ENCODE peak calls at places on chromosomes 2 and 18, in seven cellular contexts. One of them, this sample, is unnamed.

GRCh38 chr18:44793685-44794084 is 113.0 kb downstream of the SETBP1 start:
- DNase-seq in breast epithelium: no peak
- DNase-seq in prostate gland: no peak
- DNase-seq in stomach: no peak
- DNase-seq in ovary: no peak
- DNase-seq in NB4: no peak
- DNase-seq in IMR-90: no peak
- DNase-seq in this sample: no peak

GRCh38 chr2:210458395-210458794 is 18.2 kb downstream of the LANCL1 start:
- DNase-seq in breast epithelium: no peak
- DNase-seq in prostate gland: no peak
- DNase-seq in stomach: no peak
- DNase-seq in ovary: no peak
- DNase-seq in NB4: no peak
- DNase-seq in IMR-90: no peak
- DNase-seq in this sample: no peak

GRCh38 chr2:209334188-209335017 is 89.4 kb upstream of the MAP2 start:
- DNase-seq in breast epithelium: no peak
- DNase-seq in prostate gland: peak
- DNase-seq in stomach: peak
- DNase-seq in ovary: peak
- DNase-seq in NB4: peak
- DNase-seq in IMR-90: peak
- DNase-seq in this sample: peak

GRCh38 chr18:63157293-63158011 is 162.1 kb downstream of the BCL2 start:
- DNase-seq in breast epithelium: no peak
- DNase-seq in prostate gland: no peak
- DNase-seq in stomach: no peak
- DNase-seq in ovary: no peak
- DNase-seq in NB4: no peak
- DNase-seq in IMR-90: no peak
- DNase-seq in this sample: no peak

GRCh38 chr2:196703660-196704209 is 64.2 kb downstream of the CCDC150 start:
- DNase-seq in breast epithelium: no peak
- DNase-seq in prostate gland: no peak
- DNase-seq in stomach: no peak
- DNase-seq in ovary: no peak
- DNase-seq in NB4: no peak
- DNase-seq in IMR-90: peak
- DNase-seq in this sample: no peak

GRCh38 chr18:3823073-3823472 is 373.1 kb downstream of the TGIF1 start:
- DNase-seq in breast epithelium: no peak
- DNase-seq in prostate gland: no peak
- DNase-seq in stomach: no peak
- DNase-seq in ovary: no peak
- DNase-seq in NB4: no peak
- DNase-seq in IMR-90: no peak
- DNase-seq in this sample: no peak

GRCh38 chr2:127525692-127526141 is 572 bp downstream of the IWS1 start:
- DNase-seq in breast epithelium: no peak
- DNase-seq in prostate gland: no peak
- DNase-seq in stomach: no peak
- DNase-seq in ovary: no peak
- DNase-seq in NB4: peak
- DNase-seq in IMR-90: peak
- DNase-seq in this sample: peak

GRCh38 chr18:62341423-62341920 is 16.4 kb downstream of the TNFRSF11A start:
- DNase-seq in breast epithelium: no peak
- DNase-seq in prostate gland: no peak
- DNase-seq in stomach: peak
- DNase-seq in ovary: no peak
- DNase-seq in NB4: no peak
- DNase-seq in IMR-90: no peak
- DNase-seq in this sample: no peak

GRCh38 chr2:133566967-133567645 is 1.2 kb downstream of the NCKAP5 start:
- DNase-seq in breast epithelium: peak
- DNase-seq in prostate gland: no peak
- DNase-seq in stomach: peak
- DNase-seq in ovary: no peak
- DNase-seq in NB4: no peak
- DNase-seq in IMR-90: peak
- DNase-seq in this sample: no peak

GRCh38 chr2:75608684-75609333 is 37.8 kb upstream of the MRPL19 start:
- DNase-seq in breast epithelium: peak
- DNase-seq in prostate gland: peak
- DNase-seq in stomach: peak
- DNase-seq in ovary: peak
- DNase-seq in NB4: peak
- DNase-seq in IMR-90: peak
- DNase-seq in this sample: peak

GRCh38 chr2:136909777-136910176 is 144.4 kb downstream of the THSD7B start:
- DNase-seq in breast epithelium: no peak
- DNase-seq in prostate gland: no peak
- DNase-seq in stomach: no peak
- DNase-seq in ovary: no peak
- DNase-seq in NB4: no peak
- DNase-seq in IMR-90: no peak
- DNase-seq in this sample: no peak

GRCh38 chr2:20398956-20399567 is 47.8 kb upstream of the RHOB start:
- DNase-seq in breast epithelium: no peak
- DNase-seq in prostate gland: no peak
- DNase-seq in stomach: no peak
- DNase-seq in ovary: no peak
- DNase-seq in NB4: no peak
- DNase-seq in IMR-90: peak
- DNase-seq in this sample: no peak

GRCh38 chr2:237866119-237866621 is 6.7 kb downstream of the RAMP1 start:
- DNase-seq in breast epithelium: no peak
- DNase-seq in prostate gland: no peak
- DNase-seq in stomach: no peak
- DNase-seq in ovary: peak
- DNase-seq in NB4: no peak
- DNase-seq in IMR-90: peak
- DNase-seq in this sample: no peak

GRCh38 chr2:181462032-181462431 is 4.8 kb downstream of the ITGA4 start:
- DNase-seq in breast epithelium: no peak
- DNase-seq in prostate gland: no peak
- DNase-seq in stomach: no peak
- DNase-seq in ovary: no peak
- DNase-seq in NB4: no peak
- DNase-seq in IMR-90: peak
- DNase-seq in this sample: peak

GRCh38 chr2:100302585-100302892 is 19.8 kb downstream of the LONRF2 start:
- DNase-seq in breast epithelium: no peak
- DNase-seq in prostate gland: no peak
- DNase-seq in stomach: no peak
- DNase-seq in ovary: no peak
- DNase-seq in NB4: no peak
- DNase-seq in IMR-90: no peak
- DNase-seq in this sample: no peak

GRCh38 chr2:212979799-212980198 is 171.6 kb downstream of the IKZF2 start:
- DNase-seq in breast epithelium: no peak
- DNase-seq in prostate gland: no peak
- DNase-seq in stomach: no peak
- DNase-seq in ovary: no peak
- DNase-seq in NB4: peak
- DNase-seq in IMR-90: no peak
- DNase-seq in this sample: peak

GRCh38 chr2:109450574-109451265 is 163.0 kb downstream of the SEPTIN10 start:
- DNase-seq in breast epithelium: no peak
- DNase-seq in prostate gland: no peak
- DNase-seq in stomach: no peak
- DNase-seq in ovary: no peak
- DNase-seq in NB4: no peak
- DNase-seq in IMR-90: no peak
- DNase-seq in this sample: no peak

GRCh38 chr2:85600235-85600575 is 2.3 kb downstream of the TMEM150A start:
- DNase-seq in breast epithelium: no peak
- DNase-seq in prostate gland: no peak
- DNase-seq in stomach: no peak
- DNase-seq in ovary: no peak
- DNase-seq in NB4: no peak
- DNase-seq in IMR-90: no peak
- DNase-seq in this sample: no peak
- TF ChIP-seq POLR2A in breast epithelium: no peak
- TF ChIP-seq POLR2A in prostate gland: no peak
- TF ChIP-seq POLR2A in stomach: no peak
- TF ChIP-seq POLR2A in ovary: no peak
- TF ChIP-seq POLR2A in NB4: no peak
- TF ChIP-seq POLR2A in IMR-90: no peak
- TF ChIP-seq POLR2A in this sample: no peak

GRCh38 chr2:164562666-164563065 is 58.6 kb downstream of the GRB14 start:
- DNase-seq in breast epithelium: no peak
- DNase-seq in prostate gland: no peak
- DNase-seq in stomach: no peak
- DNase-seq in ovary: no peak
- DNase-seq in NB4: no peak
- DNase-seq in IMR-90: no peak
- DNase-seq in this sample: no peak

GRCh38 chr2:164560181-164560792 is 61.0 kb downstream of the GRB14 start:
- DNase-seq in breast epithelium: no peak
- DNase-seq in prostate gland: no peak
- DNase-seq in stomach: no peak
- DNase-seq in ovary: no peak
- DNase-seq in NB4: peak
- DNase-seq in IMR-90: peak
- DNase-seq in this sample: peak

GRCh38 chr2:164560902-164561301 is 60.4 kb downstream of the GRB14 start:
- DNase-seq in breast epithelium: no peak
- DNase-seq in prostate gland: no peak
- DNase-seq in stomach: no peak
- DNase-seq in ovary: no peak
- DNase-seq in NB4: no peak
- DNase-seq in IMR-90: no peak
- DNase-seq in this sample: no peak

GRCh38 chr2:164561991-164562390 is 59.3 kb downstream of the GRB14 start:
- DNase-seq in breast epithelium: no peak
- DNase-seq in prostate gland: no peak
- DNase-seq in stomach: no peak
- DNase-seq in ovary: no peak
- DNase-seq in NB4: no peak
- DNase-seq in IMR-90: no peak
- DNase-seq in this sample: no peak

GRCh38 chr2:164561416-164561815 is 59.9 kb downstream of the GRB14 start:
- DNase-seq in breast epithelium: no peak
- DNase-seq in prostate gland: no peak
- DNase-seq in stomach: no peak
- DNase-seq in ovary: no peak
- DNase-seq in NB4: no peak
- DNase-seq in IMR-90: no peak
- DNase-seq in this sample: no peak
- TF ChIP-seq POLR2A in breast epithelium: no peak
- TF ChIP-seq POLR2A in prostate gland: no peak
- TF ChIP-seq POLR2A in stomach: no peak
- TF ChIP-seq POLR2A in ovary: no peak
- TF ChIP-seq POLR2A in NB4: no peak
- TF ChIP-seq POLR2A in IMR-90: no peak
- TF ChIP-seq POLR2A in this sample: no peak

GRCh38 chr2:177554365-177554764 is 161.8 kb downstream of the AGPS start:
- DNase-seq in breast epithelium: no peak
- DNase-seq in prostate gland: no peak
- DNase-seq in stomach: no peak
- DNase-seq in ovary: no peak
- DNase-seq in NB4: no peak
- DNase-seq in IMR-90: no peak
- DNase-seq in this sample: peak

GRCh38 chr2:177553176-177553909 is 160.8 kb downstream of the AGPS start:
- DNase-seq in breast epithelium: no peak
- DNase-seq in prostate gland: no peak
- DNase-seq in stomach: no peak
- DNase-seq in ovary: no peak
- DNase-seq in NB4: no peak
- DNase-seq in IMR-90: peak
- DNase-seq in this sample: peak

GRCh38 chr2:177550264-177551200 is 158.0 kb downstream of the AGPS start:
- DNase-seq in breast epithelium: no peak
- DNase-seq in prostate gland: no peak
- DNase-seq in stomach: no peak
- DNase-seq in ovary: no peak
- DNase-seq in NB4: no peak
- DNase-seq in IMR-90: peak
- DNase-seq in this sample: no peak

GRCh38 chr2:177551989-177552413 is 159.4 kb downstream of the AGPS start:
- DNase-seq in breast epithelium: peak
- DNase-seq in prostate gland: peak
- DNase-seq in stomach: peak
- DNase-seq in ovary: peak
- DNase-seq in NB4: no peak
- DNase-seq in IMR-90: no peak
- DNase-seq in this sample: no peak

DNA sequence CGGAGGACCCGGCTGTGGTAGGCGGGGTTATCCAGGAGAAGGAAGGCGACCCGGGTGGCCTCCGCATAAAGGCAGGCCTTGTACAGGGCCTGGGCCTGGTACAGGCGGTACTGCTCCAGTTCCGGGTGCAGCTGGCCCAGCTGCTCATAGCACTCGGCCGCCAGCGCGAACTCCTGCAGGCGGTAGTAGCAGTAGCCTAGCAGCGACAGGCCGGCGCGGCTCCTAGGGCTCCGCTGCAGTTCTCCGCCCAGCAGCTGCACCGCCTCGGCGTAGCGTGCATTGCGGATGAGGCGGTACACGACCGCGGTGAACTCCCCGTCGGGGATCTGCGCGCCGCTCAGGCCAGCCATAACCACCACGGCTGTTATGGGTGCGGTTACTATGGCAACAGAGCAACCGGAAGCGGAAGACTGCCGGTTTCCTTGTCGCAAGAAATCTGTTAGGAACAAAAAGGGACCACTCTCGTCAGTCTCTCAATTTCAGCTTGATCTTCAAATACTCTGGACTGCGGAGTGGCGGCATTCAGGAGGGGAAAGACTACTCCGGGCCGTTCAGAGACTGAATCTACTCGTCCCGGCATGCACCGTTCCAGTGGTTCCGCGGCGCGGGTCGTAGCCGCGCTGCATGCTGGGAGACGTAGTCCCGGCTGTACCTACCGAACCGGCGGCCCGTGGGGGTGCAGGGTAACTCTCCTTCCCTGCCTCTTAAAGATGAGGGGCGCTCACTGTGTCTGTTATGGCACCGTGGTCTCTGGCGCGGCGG is 160.0 kb downstream of the AGPS start:
- DNase-seq in breast epithelium: peak
- DNase-seq in prostate gland: peak
- DNase-seq in stomach: peak
- DNase-seq in ovary: peak
- DNase-seq in NB4: peak
- DNase-seq in IMR-90: peak
- DNase-seq in this sample: peak
- TF ChIP-seq POLR2A in breast epithelium: peak
- TF ChIP-seq POLR2A in prostate gland: no peak
- TF ChIP-seq POLR2A in stomach: no peak
- TF ChIP-seq POLR2A in ovary: peak
- TF ChIP-seq POLR2A in NB4: peak
- TF ChIP-seq POLR2A in IMR-90: no peak
- TF ChIP-seq POLR2A in this sample: peak

DNA sequence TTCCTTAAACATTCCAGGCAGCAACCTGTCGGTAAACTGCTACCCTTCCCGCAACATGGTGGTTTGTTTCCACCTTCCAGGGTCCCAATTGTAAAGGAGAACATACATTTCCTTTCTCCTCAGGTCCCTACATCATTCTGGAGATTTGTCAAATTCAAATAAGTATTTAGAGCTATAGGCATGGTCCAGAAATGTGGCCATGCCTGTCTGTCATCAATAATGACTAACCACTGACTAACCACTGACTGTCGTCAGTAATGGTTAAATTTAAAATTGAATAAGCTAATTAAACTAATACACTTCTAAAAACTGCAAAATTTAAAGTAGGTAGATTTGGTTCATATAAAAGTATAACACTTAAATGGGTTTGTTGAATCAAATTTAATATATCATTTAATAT is 984.0 kb upstream of the SLC39A10 start:
- DNase-seq in breast epithelium: no peak
- DNase-seq in prostate gland: no peak
- DNase-seq in stomach: no peak
- DNase-seq in ovary: no peak
- DNase-seq in NB4: no peak
- DNase-seq in IMR-90: no peak
- DNase-seq in this sample: no peak
- TF ChIP-seq POLR2A in breast epithelium: no peak
- TF ChIP-seq POLR2A in prostate gland: no peak
- TF ChIP-seq POLR2A in stomach: no peak
- TF ChIP-seq POLR2A in ovary: no peak
- TF ChIP-seq POLR2A in NB4: no peak
- TF ChIP-seq POLR2A in IMR-90: no peak
- TF ChIP-seq POLR2A in this sample: no peak